ENCODE peak calls at places on chromosomes 7 and 10, in seven cellular contexts. One of them, this sample, is unnamed.

GRCh38 chr10:103350522-103351260 is at the start of gene PCGF6:
- DNase-seq in right lobe of liver: peak
- DNase-seq in fibroblast of lung: peak
- DNase-seq in upper lobe of left lung: peak
- DNase-seq in IMR-90: peak
- DNase-seq in OCI-LY7: peak
- DNase-seq in choroid plexus epithelial cell: peak
- DNase-seq in this sample: peak

GRCh38 chr7:155862516-155863257 is 50.4 kb upstream of the SHH start:
- DNase-seq in IMR-90: no peak
- DNase-seq in choroid plexus epithelial cell: no peak
- DNase-seq in upper lobe of left lung: no peak
- DNase-seq in right lobe of liver: no peak
- DNase-seq in OCI-LY7: no peak
- DNase-seq in fibroblast of lung: no peak
- DNase-seq in this sample: no peak

GRCh38 chr7:12111461-12112405 is 99.4 kb upstream of the TMEM106B start:
- DNase-seq in upper lobe of left lung: peak
- DNase-seq in fibroblast of lung: peak
- DNase-seq in choroid plexus epithelial cell: peak
- DNase-seq in right lobe of liver: no peak
- DNase-seq in IMR-90: no peak
- DNase-seq in OCI-LY7: no peak
- DNase-seq in this sample: no peak

GRCh38 chr7:135740868-135741267 is 7.7 kb downstream of the FAM180A start:
- DNase-seq in fibroblast of lung: no peak
- DNase-seq in choroid plexus epithelial cell: no peak
- DNase-seq in right lobe of liver: no peak
- DNase-seq in OCI-LY7: no peak
- DNase-seq in upper lobe of left lung: no peak
- DNase-seq in IMR-90: no peak
- DNase-seq in this sample: no peak

GRCh38 chr10:974038-974784 is 14.0 kb upstream of the GTPBP4 start:
- DNase-seq in right lobe of liver: no peak
- DNase-seq in IMR-90: no peak
- DNase-seq in choroid plexus epithelial cell: peak
- DNase-seq in OCI-LY7: no peak
- DNase-seq in upper lobe of left lung: peak
- DNase-seq in fibroblast of lung: no peak
- DNase-seq in this sample: no peak

GRCh38 chr7:48428091-48428710 is 256.9 kb downstream of the ABCA13 start:
- DNase-seq in upper lobe of left lung: no peak
- DNase-seq in fibroblast of lung: no peak
- DNase-seq in right lobe of liver: no peak
- DNase-seq in IMR-90: no peak
- DNase-seq in OCI-LY7: peak
- DNase-seq in choroid plexus epithelial cell: no peak
- DNase-seq in this sample: no peak

GRCh38 chr10:28677889-28678686 is 767 bp downstream of the BAMBI start:
- DNase-seq in IMR-90: peak
- DNase-seq in choroid plexus epithelial cell: peak
- DNase-seq in right lobe of liver: peak
- DNase-seq in upper lobe of left lung: peak
- DNase-seq in OCI-LY7: peak
- DNase-seq in fibroblast of lung: peak
- DNase-seq in this sample: peak

GRCh38 chr10:90935581-90936292 is 14.8 kb upstream of the ANKRD1 start:
- DNase-seq in OCI-LY7: no peak
- DNase-seq in IMR-90: peak
- DNase-seq in fibroblast of lung: peak
- DNase-seq in right lobe of liver: no peak
- DNase-seq in choroid plexus epithelial cell: no peak
- DNase-seq in upper lobe of left lung: no peak
- DNase-seq in this sample: no peak

GRCh38 chr10:89207181-89207800 is at the start of gene CH25H:
- DNase-seq in upper lobe of left lung: peak
- DNase-seq in fibroblast of lung: peak
- DNase-seq in choroid plexus epithelial cell: peak
- DNase-seq in IMR-90: peak
- DNase-seq in OCI-LY7: no peak
- DNase-seq in right lobe of liver: peak
- DNase-seq in this sample: peak

GRCh38 chr10:61973169-61973568 is 71.7 kb downstream of the ARID5B start:
- DNase-seq in OCI-LY7: no peak
- DNase-seq in choroid plexus epithelial cell: no peak
- DNase-seq in fibroblast of lung: peak
- DNase-seq in IMR-90: no peak
- DNase-seq in right lobe of liver: no peak
- DNase-seq in upper lobe of left lung: no peak
- DNase-seq in this sample: no peak

GRCh38 chr10:88582806-88583583 is at the start of gene RNLS:
- DNase-seq in fibroblast of lung: peak
- DNase-seq in choroid plexus epithelial cell: peak
- DNase-seq in IMR-90: peak
- DNase-seq in right lobe of liver: peak
- DNase-seq in OCI-LY7: no peak
- DNase-seq in upper lobe of left lung: peak
- DNase-seq in this sample: peak

GRCh38 chr10:22437620-22438588 is 92.6 kb downstream of the SPAG6 start:
- DNase-seq in upper lobe of left lung: no peak
- DNase-seq in IMR-90: peak
- DNase-seq in right lobe of liver: no peak
- DNase-seq in OCI-LY7: no peak
- DNase-seq in choroid plexus epithelial cell: peak
- DNase-seq in fibroblast of lung: no peak
- DNase-seq in this sample: no peak

GRCh38 chr10:73408061-73408460 is 5.8 kb downstream of the ANXA7 start:
- DNase-seq in upper lobe of left lung: no peak
- DNase-seq in choroid plexus epithelial cell: no peak
- DNase-seq in right lobe of liver: no peak
- DNase-seq in OCI-LY7: no peak
- DNase-seq in IMR-90: no peak
- DNase-seq in fibroblast of lung: no peak
- DNase-seq in this sample: no peak

GRCh38 chr7:2245883-2246679 is 4.1 kb downstream of the NUDT1 start:
- DNase-seq in right lobe of liver: no peak
- DNase-seq in OCI-LY7: no peak
- DNase-seq in upper lobe of left lung: peak
- DNase-seq in choroid plexus epithelial cell: peak
- DNase-seq in fibroblast of lung: no peak
- DNase-seq in IMR-90: no peak
- DNase-seq in this sample: no peak

GRCh38 chr7:2249744-2250323 is 7.8 kb downstream of the NUDT1 start:
- DNase-seq in fibroblast of lung: no peak
- DNase-seq in upper lobe of left lung: no peak
- DNase-seq in right lobe of liver: no peak
- DNase-seq in OCI-LY7: no peak
- DNase-seq in IMR-90: no peak
- DNase-seq in choroid plexus epithelial cell: no peak
- DNase-seq in this sample: no peak

GRCh38 chr7:2244404-2244803 is 2.4 kb downstream of the NUDT1 start:
- DNase-seq in OCI-LY7: no peak
- DNase-seq in choroid plexus epithelial cell: no peak
- DNase-seq in upper lobe of left lung: no peak
- DNase-seq in fibroblast of lung: no peak
- DNase-seq in IMR-90: no peak
- DNase-seq in right lobe of liver: no peak
- DNase-seq in this sample: no peak

GRCh38 chr7:2248984-2249694 is 7.1 kb downstream of the NUDT1 start:
- DNase-seq in right lobe of liver: peak
- DNase-seq in IMR-90: peak
- DNase-seq in choroid plexus epithelial cell: peak
- DNase-seq in upper lobe of left lung: peak
- DNase-seq in OCI-LY7: no peak
- DNase-seq in fibroblast of lung: peak
- DNase-seq in this sample: no peak

GRCh38 chr7:2247141-2247985 is 5.3 kb downstream of the NUDT1 start:
- DNase-seq in IMR-90: no peak
- DNase-seq in right lobe of liver: no peak
- DNase-seq in upper lobe of left lung: no peak
- DNase-seq in fibroblast of lung: no peak
- DNase-seq in OCI-LY7: peak
- DNase-seq in choroid plexus epithelial cell: peak
- DNase-seq in this sample: no peak
- TF ChIP-seq CTCF in IMR-90: peak
- TF ChIP-seq CTCF in right lobe of liver: peak
- TF ChIP-seq CTCF in upper lobe of left lung: peak
- TF ChIP-seq CTCF in fibroblast of lung: peak
- TF ChIP-seq CTCF in OCI-LY7: peak
- TF ChIP-seq CTCF in choroid plexus epithelial cell: peak
- TF ChIP-seq CTCF in this sample: peak

DNA sequence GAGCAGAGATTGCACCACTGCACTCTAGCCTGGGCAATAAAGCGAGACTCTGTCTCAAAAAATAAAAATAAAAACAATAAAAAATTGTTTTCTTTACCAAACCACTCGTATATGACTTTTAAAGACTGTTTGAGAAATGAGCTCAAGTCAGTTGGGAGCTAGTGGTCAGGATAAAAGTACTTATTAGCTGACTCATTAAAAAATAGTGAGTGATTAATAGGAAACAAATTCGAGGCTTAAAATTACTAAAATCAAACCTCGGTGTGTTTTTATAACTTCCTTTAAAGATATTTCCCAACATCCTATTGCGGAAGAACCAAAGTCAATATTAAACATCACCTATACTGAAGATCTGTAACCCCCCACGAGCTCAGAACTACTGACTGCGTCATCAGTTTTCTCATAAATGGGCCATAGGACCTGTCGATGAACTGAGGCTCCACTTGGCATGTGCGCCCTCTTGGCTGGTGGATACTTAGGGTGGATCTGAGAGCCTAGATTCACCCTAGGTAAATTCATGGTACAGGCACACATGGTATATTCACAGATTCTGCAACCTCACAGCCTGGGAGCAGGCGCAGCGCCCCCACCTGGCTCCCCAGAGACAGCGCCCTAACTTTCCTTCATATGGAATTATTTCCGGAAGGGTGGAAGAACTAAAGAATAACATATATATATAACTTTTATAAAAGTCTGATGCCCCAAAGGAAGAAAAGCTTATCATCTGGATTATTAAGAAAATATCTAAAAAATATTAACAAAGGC is 9.2 kb downstream of the MKI67 start:
- DNase-seq in OCI-LY7: no peak
- DNase-seq in upper lobe of left lung: no peak
- DNase-seq in IMR-90: no peak
- DNase-seq in fibroblast of lung: no peak
- DNase-seq in right lobe of liver: no peak
- DNase-seq in choroid plexus epithelial cell: no peak
- DNase-seq in this sample: no peak
- TF ChIP-seq CTCF in OCI-LY7: peak
- TF ChIP-seq CTCF in upper lobe of left lung: no peak
- TF ChIP-seq CTCF in IMR-90: no peak
- TF ChIP-seq CTCF in fibroblast of lung: no peak
- TF ChIP-seq CTCF in right lobe of liver: no peak
- TF ChIP-seq CTCF in choroid plexus epithelial cell: peak
- TF ChIP-seq CTCF in this sample: no peak

DNA sequence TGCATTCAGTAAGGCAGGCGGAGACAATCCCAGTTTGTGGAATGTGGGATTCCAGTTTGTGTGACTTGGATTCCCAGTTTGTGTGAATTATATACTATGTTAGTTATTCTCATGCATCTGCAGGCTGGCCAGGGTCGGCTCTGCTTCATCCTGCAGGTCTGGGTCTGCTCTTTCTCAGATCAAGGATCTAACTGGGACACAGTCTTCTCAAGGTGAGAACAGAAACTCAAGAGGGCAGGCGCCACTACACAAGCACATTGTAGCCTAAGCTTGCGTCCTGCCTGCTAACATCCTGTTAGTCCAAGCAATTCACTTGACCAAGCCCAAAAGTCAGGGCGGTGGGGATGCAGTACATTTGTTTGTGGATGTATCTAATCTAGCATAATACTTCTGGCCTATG is 131.1 kb downstream of the SNX10 start:
- DNase-seq in upper lobe of left lung: no peak
- DNase-seq in choroid plexus epithelial cell: no peak
- DNase-seq in IMR-90: no peak
- DNase-seq in right lobe of liver: no peak
- DNase-seq in OCI-LY7: no peak
- DNase-seq in fibroblast of lung: no peak
- DNase-seq in this sample: no peak
- TF ChIP-seq CTCF in upper lobe of left lung: no peak
- TF ChIP-seq CTCF in choroid plexus epithelial cell: no peak
- TF ChIP-seq CTCF in IMR-90: no peak
- TF ChIP-seq CTCF in right lobe of liver: no peak
- TF ChIP-seq CTCF in OCI-LY7: no peak
- TF ChIP-seq CTCF in fibroblast of lung: no peak
- TF ChIP-seq CTCF in this sample: no peak

GRCh38 chr10:115706482-115707076 is 566.4 kb downstream of the GFRA1 start:
- DNase-seq in OCI-LY7: peak
- DNase-seq in choroid plexus epithelial cell: peak
- DNase-seq in IMR-90: peak
- DNase-seq in right lobe of liver: no peak
- DNase-seq in upper lobe of left lung: no peak
- DNase-seq in fibroblast of lung: peak
- DNase-seq in this sample: no peak
- TF ChIP-seq CTCF in OCI-LY7: peak
- TF ChIP-seq CTCF in choroid plexus epithelial cell: peak
- TF ChIP-seq CTCF in IMR-90: peak
- TF ChIP-seq CTCF in right lobe of liver: peak
- TF ChIP-seq CTCF in upper lobe of left lung: peak
- TF ChIP-seq CTCF in fibroblast of lung: peak
- TF ChIP-seq CTCF in this sample: no peak

GRCh38 chr7:43652364-43652763 is 69.5 kb downstream of the STK17A start:
- DNase-seq in fibroblast of lung: peak
- DNase-seq in right lobe of liver: no peak
- DNase-seq in OCI-LY7: no peak
- DNase-seq in choroid plexus epithelial cell: peak
- DNase-seq in IMR-90: peak
- DNase-seq in upper lobe of left lung: no peak
- DNase-seq in this sample: no peak
- TF ChIP-seq CTCF in fibroblast of lung: no peak
- TF ChIP-seq CTCF in right lobe of liver: no peak
- TF ChIP-seq CTCF in OCI-LY7: peak
- TF ChIP-seq CTCF in choroid plexus epithelial cell: peak
- TF ChIP-seq CTCF in IMR-90: peak
- TF ChIP-seq CTCF in upper lobe of left lung: no peak
- TF ChIP-seq CTCF in this sample: no peak

GRCh38 chr10:100019824-100020160 is 10.0 kb upstream of the DNMBP start:
- DNase-seq in choroid plexus epithelial cell: no peak
- DNase-seq in OCI-LY7: peak
- DNase-seq in upper lobe of left lung: no peak
- DNase-seq in fibroblast of lung: no peak
- DNase-seq in IMR-90: no peak
- DNase-seq in right lobe of liver: no peak
- DNase-seq in this sample: no peak
- TF ChIP-seq CTCF in choroid plexus epithelial cell: peak
- TF ChIP-seq CTCF in OCI-LY7: peak
- TF ChIP-seq CTCF in upper lobe of left lung: no peak
- TF ChIP-seq CTCF in fibroblast of lung: no peak
- TF ChIP-seq CTCF in IMR-90: no peak
- TF ChIP-seq CTCF in right lobe of liver: no peak
- TF ChIP-seq CTCF in this sample: no peak